ENCODE peak calls at places on chromosomes 4 and X, in nine cellular contexts. H is right lobe of liver, L is tibial nerve, G is psoas muscle, C is stomach, B is prostate gland, V is Peyer's patch, Y is heart left ventricle, D is cardiac muscle cell. O is an unnamed sample. For H3K27me3, the result is how much of the 10 kb centered on the place peaks cover.

GRCh38 chr4:67122029-67122428 is 423.3 kb downstream of the CENPC start:
- DNase-seq in H (no peak), L (no peak), G (no peak), C (no peak), B (no peak), V (no peak), Y (no peak), D (peak), O (no peak)

GRCh38 chr4:92969650-92970370 is 666.0 kb downstream of the GRID2 start:
- DNase-seq in H (no peak), L (no peak), G (no peak), C (no peak), B (no peak), V (no peak), Y (no peak), D (peak), O (no peak)

GRCh38 chrX:136310411-136310810 is 9.6 kb downstream of the ADGRG4 start:
- DNase-seq in H (no peak), L (no peak), G (no peak), C (no peak), B (no peak), V (no peak), Y (no peak), D (peak), O (no peak)

GRCh38 chr4:99457270-99457669 is 22.1 kb upstream of the ADH7 start:
- DNase-seq in H (no peak), L (no peak), G (no peak), C (no peak), B (no peak), V (no peak), Y (no peak), D (peak), O (no peak)

GRCh38 chrX:9786839-9787635 is 808 bp downstream of the SHROOM2 start:
- DNase-seq in H (peak), L (no peak), G (no peak), C (no peak), B (no peak), V (no peak), Y (no peak), D (no peak), O (no peak)

GRCh38 chrX:51494409-51494808 is 2.0 kb downstream of the NUDT11 start:
- DNase-seq in H (no peak), L (no peak), G (no peak), C (no peak), B (no peak), V (no peak), Y (no peak), D (peak), O (no peak)

GRCh38 chr4:74394476-74395136 is 29.7 kb downstream of the EREG start:
- DNase-seq in H (no peak), L (no peak), G (no peak), C (no peak), B (no peak), V (no peak), Y (no peak), D (peak), O (no peak)

GRCh38 chr4:152961041-152961751 is 25.1 kb downstream of the FHDC1 start:
- DNase-seq in H (no peak), L (no peak), G (no peak), C (no peak), B (no peak), V (no peak), Y (no peak), D (peak), O (no peak)

GRCh38 chrX:40402771-40403533 is 177.8 kb upstream of the ATP6AP2 start:
- DNase-seq in H (no peak), L (peak), G (peak), C (no peak), B (peak), V (no peak), Y (no peak), D (peak), O (no peak)
- H3K27ac ChIP-seq in H (no peak), L (no peak), G (no peak), C (no peak), B (no peak), V (no peak), Y (no peak), D (no peak), O (no peak)

GRCh38 chrX:53544936-53545335 is 110.8 kb upstream of the HSD17B10 start:
- DNase-seq in H (no peak), L (no peak), G (no peak), C (no peak), B (no peak), V (no peak), Y (no peak), D (no peak), O (no peak)
- TF ChIP-seq CTCF in H (no peak), L (no peak), G (no peak), C (no peak), B (no peak), V (no peak), Y (no peak), D (no peak), O (no peak)

DNA sequence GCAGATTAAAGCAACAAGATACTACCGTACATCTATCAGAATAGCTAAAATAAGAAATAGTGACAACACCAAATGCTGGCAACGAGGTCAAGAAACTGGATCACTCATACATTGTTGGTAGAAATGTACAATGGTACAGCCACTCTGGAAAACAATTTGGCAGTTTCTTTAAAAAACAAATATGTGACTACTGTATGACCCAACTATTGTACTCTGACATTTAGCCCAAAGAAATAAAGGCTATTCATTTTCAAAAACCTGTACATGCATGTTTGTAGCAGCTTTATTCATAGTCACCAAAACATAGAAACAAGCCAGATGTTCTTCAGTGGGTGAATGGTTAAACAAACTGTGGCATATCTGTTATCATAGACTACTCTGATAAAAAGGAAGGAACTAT is 8.2 kb downstream of the CLCN3 start:
- DNase-seq in H (no peak), L (no peak), G (no peak), C (no peak), B (no peak), V (no peak), Y (no peak), D (no peak), O (no peak)
- H3K27me3 ChIP-seq in H (under half), L (under half), G (under half), C (under half), B (under half), V (under half), Y (under half), D (under half), O (under half)

DNA sequence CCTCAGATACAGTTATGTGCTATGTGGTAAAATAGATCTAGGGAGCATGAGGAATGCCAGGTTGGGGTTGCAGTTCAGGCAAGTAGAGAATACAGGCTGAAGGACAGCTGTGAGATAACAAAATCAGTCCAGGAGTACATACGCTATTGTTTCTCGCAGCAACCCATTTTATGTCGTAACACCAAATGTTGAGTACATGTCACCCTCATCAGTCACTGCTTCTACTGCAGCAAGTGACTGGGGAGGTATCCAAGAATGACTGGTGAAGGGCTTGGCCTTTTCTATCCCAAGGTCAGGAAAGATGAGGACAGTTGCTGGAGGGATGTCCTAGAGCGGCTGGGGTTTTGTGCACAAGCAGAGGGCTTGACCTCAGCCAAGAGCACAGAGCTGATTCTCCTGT is 172.1 kb downstream of the CBR4 start:
- DNase-seq in H (no peak), L (no peak), G (peak), C (no peak), B (no peak), V (no peak), Y (no peak), D (no peak), O (no peak)
- H3K27ac ChIP-seq in H (no peak), L (peak), G (peak), C (peak), B (peak), V (no peak), Y (peak), D (no peak), O (no peak)

O was measured in CD4-positive, alpha-beta T cell.